ENCODE peak calls at places on chromosomes 13 and 19, in six cellular contexts. N, Y, G, U, F and W are unnamed samples.

GRCh38 chr13:30868806-30869470 is 37.1 kb upstream of the MEDAG start:
- DNase-seq in G (no peak), Y (no peak), U (no peak), N (no peak), F (no peak), W (no peak)

GRCh38 chr13:99417821-99418662 is 83.2 kb upstream of the TM9SF2 start:
- DNase-seq in U (no peak), Y (no peak), G (no peak), N (no peak), F (no peak), W (no peak)

GRCh38 chr13:112803422-112803821 is 113.6 kb downstream of the ATP11A start:
- DNase-seq in F (no peak), G (no peak), Y (no peak), N (no peak), U (no peak), W (no peak)

GRCh38 chr19:45275370-45275971 is 24.4 kb downstream of the MARK4 start:
- DNase-seq in G (no peak), F (no peak), N (no peak), Y (no peak), U (no peak), W (no peak)

GRCh38 chr13:44103721-44104490 is 224.2 kb downstream of the LACC1 start:
- DNase-seq in Y (peak; percentile 12), G (no peak), U (no peak), N (no peak), F (peak; percentile 48), W (no peak)

GRCh38 chr13:112771139-112771876 is 81.5 kb downstream of the ATP11A start:
- DNase-seq in U (no peak), G (no peak), N (no peak), Y (no peak), F (no peak), W (no peak)

GRCh38 chr13:110875243-110875642 is 39.6 kb downstream of the ANKRD10 start:
- DNase-seq in Y (no peak), F (no peak), G (no peak), U (no peak), N (no peak), W (no peak)

GRCh38 chr19:8609210-8610040 is 1.1 kb downstream of the ADAMTS10 start:
- DNase-seq in G (peak; percentile 56), U (peak; percentile 52), N (peak; percentile 35), Y (no peak), F (no peak), W (no peak)

GRCh38 chr13:107824636-107825035 is 390.7 kb downstream of the LIG4 start:
- DNase-seq in G (no peak), U (no peak), Y (no peak), N (no peak), F (no peak), W (no peak)

GRCh38 chr19:29872224-29872731 is 60.5 kb downstream of the CCNE1 start:
- DNase-seq in Y (no peak), U (no peak), G (no peak), F (no peak), N (no peak), W (no peak)

GRCh38 chr19:29422047-29422446 is 103.7 kb upstream of the VSTM2B start:
- DNase-seq in Y (no peak), N (no peak), U (no peak), F (no peak), G (no peak), W (no peak)

GRCh38 chr13:77429320-77430142 is 102.6 kb upstream of the MYCBP2 start:
- DNase-seq in U (no peak), G (no peak), F (peak; percentile 53), N (no peak), Y (no peak), W (no peak)

GRCh38 chr13:37652596-37652995 is 54.0 kb upstream of the POSTN start:
- DNase-seq in G (no peak), N (no peak), F (no peak), Y (no peak), U (no peak), W (no peak)

GRCh38 chr19:887072-887471 is 5.9 kb downstream of the MED16 start:
- DNase-seq in F (no peak), N (no peak), U (no peak), G (no peak), Y (no peak), W (no peak)

DNA sequence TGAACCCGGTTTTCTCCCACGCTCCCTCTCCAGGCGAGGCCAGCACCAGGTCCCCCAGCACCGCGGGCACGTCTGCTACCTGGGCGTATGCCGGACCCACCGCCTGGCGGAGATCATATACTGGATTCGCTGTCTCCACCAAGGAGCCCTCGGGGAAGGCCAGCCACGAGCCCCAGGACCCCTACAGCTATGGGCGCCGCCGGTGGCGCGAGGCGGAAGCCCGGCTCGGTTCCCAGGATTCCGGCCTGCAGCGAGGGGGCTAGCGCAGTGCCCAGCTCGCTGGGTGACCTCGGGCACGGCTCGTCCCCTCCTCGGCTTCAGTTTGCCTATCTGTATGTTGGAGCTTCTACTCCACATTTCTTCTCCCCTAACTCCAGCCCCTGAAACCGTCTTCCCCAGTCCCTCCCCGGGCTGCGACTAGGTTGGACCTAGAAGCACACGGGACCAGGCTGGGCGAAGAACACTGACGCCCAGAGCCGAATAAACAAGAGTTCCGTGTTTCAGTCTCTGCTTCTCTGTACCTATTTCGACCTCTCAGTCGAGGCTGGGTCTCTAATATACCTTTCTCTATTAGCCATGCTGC is 752 bp upstream of the CPT1C start:
- DNase-seq in U (no peak), F (no peak), Y (no peak), N (no peak), G (no peak), W (no peak)
- TF ChIP-seq CTCF in U (peak; percentile 4), F (no peak), Y (no peak), N (no peak), G (no peak), W (peak; percentile 6)

DNA sequence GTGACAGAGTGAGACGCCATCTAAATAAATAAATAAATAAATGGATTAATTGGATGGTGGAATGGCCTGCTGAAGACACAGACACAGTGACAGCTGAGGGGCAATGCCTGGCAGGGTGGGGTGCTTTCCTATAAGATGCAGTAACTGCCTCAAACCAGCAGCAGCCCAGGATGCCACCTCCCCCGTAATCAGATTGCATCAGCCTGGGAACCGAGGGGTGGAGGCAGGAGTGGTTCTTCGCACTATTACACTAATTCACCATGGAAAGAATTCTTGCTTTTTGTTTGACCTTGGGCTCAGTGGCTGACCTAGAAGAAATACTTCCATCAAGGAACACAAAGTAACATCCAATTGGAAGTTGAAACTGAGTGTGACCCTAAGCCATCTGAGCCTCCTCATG is 31.6 kb upstream of the USP12 start:
- DNase-seq in N (no peak), F (no peak), Y (no peak), G (no peak), U (no peak), W (no peak)
- H3K4me3 ChIP-seq in N (no peak overlapping the region), F (no peak overlapping the region), Y (no peak overlapping the region), G (no peak overlapping the region), U (no peak overlapping the region), W (no peak overlapping the region)

DNA sequence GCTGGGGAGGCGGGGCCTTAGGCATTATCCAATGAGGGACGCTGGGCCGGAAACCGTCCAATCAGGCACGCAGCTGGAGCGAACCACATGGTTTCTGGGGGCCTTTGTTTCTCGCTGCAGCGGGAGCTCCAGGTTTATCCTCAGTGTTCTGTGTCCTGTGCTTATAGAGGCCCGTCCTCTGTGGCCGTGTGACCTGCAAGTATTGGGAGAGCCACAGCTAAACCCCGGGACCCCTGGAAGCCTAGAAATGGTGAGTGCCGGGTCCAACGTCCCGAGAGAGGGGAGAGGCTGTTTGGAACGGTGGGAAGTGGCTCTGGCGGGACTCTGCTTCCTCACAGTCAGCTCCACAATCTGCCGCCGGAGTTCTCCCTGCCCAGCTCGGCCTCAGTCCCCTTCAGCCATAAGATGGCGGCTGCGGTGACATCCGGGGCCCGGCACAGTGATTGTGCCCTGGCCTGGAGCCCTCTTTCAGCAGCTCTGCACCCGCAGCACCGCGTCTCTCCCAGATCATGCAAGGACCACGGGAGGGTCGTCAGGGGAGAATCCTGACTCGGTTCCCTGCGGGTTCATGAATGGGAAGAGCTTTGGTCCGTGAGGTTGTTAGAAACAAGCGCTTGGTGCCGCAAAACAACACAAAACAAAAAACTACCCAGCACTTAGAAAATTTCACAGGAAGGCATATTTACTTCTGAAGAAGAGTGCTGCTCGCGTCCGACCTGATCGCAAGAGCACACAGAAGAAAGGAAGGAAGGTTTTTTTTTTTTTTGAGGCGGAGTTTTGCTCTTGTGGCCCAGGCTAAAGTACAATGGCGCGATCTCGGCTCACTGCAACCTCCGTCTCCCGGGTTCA is at the start of gene ZNF253:
- DNase-seq in Y (peak; percentile 99), F (peak; percentile 98), G (peak; percentile 97), U (peak; percentile 96), N (peak; percentile 97), W (peak; percentile 99)
- TF ChIP-seq POLR2A in Y (peak; percentile 74), F (peak; percentile 83), G (peak; percentile 82), U (peak; percentile 79), N (peak; percentile 87), W (peak; percentile 91)

GRCh38 chr19:37905936-37906867 is at the start of gene WDR87:
- DNase-seq in G (peak; percentile 18), Y (no peak), U (peak; percentile 17), F (peak; percentile 41), N (no peak), W (peak; percentile 64)
- TF ChIP-seq CTCF in G (no peak), Y (no peak), U (no peak), F (peak; percentile 12), N (no peak), W (no peak)

GRCh38 chr19:15453906-15454305 is 4.2 kb upstream of the WIZ start:
- DNase-seq in N (no peak), Y (no peak), F (no peak), U (no peak), G (no peak), W (no peak)

GRCh38 chr19:15452111-15453047 is 2.6 kb upstream of the WIZ start:
- DNase-seq in F (peak; percentile 59), N (peak; percentile 90), G (peak; percentile 94), Y (peak; percentile 95), U (peak; percentile 94), W (peak; percentile 86)

GRCh38 chr19:15450528-15450890 is 753 bp upstream of the WIZ start:
- DNase-seq in N (no peak), U (no peak), Y (no peak), G (no peak), F (no peak), W (no peak)

GRCh38 chr19:15454371-15454800 is 4.6 kb upstream of the WIZ start:
- DNase-seq in Y (no peak), F (no peak), N (no peak), G (no peak), U (no peak), W (peak; percentile 30)

DNA sequence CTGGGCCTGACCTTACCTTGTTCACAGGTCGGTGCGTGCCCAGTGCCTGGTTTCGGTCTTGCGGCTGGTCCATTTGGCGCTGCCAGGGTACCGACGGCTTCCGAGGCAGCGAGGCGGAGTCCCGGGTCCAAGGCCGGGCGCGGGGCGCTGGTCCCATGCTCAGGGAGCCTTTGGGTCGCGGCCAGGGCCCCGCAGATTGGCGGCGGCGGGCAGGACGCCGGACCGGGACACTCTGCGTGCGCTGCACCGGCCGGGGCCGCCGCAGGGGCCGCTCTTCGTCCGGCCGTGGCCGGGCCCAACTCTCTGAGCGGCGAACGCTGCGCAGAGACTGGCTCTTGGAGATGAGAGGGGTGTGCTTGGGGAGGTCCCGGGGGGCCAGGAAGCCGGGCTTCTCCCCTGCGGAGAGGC is 3.3 kb upstream of the WIZ start:
- DNase-seq in G (no peak), F (no peak), U (no peak), N (no peak), Y (no peak), W (no peak)
- H3K4me3 ChIP-seq in G (peak overlapping the region; percentile 32), F (peak overlapping the region; percentile 37), U (peak overlapping the region; percentile 24), N (peak overlapping the region; percentile 51), Y (peak overlapping the region; percentile 58), W (no peak overlapping the region)